ENCODE peak calls at places on chromosomes 4 and X, in four cellular contexts. W is A549, S is breast epithelium, A is body of pancreas. U is an unnamed sample.

GRCh38 chrX:119622356-119623232 is 16.4 kb upstream of the NKRF start:
- DNase-seq in S (no peak), A (peak; percentile 17), W (no peak), U (no peak)

GRCh38 chr4:3287271-3287971 is 5.4 kb upstream of the RGS12 start:
- DNase-seq in S (peak; percentile 24), W (no peak), A (no peak), U (no peak)

GRCh38 chrX:11893933-11894710 is 136.1 kb downstream of the MSL3 start:
- DNase-seq in S (no peak), W (no peak), A (no peak), U (no peak)

GRCh38 chr4:138053601-138054322 is 188.4 kb downstream of the SLC7A11 start:
- DNase-seq in W (peak; percentile 61), A (no peak), S (no peak), U (no peak)

GRCh38 chrX:48648299-48648698 is 35.3 kb upstream of the WAS start:
- DNase-seq in A (peak; percentile 44), S (no peak), W (peak; percentile 53), U (no peak)

GRCh38 chr4:75004755-75005668 is 72.1 kb downstream of the PARM1 start:
- DNase-seq in W (no peak), A (peak; percentile 91), S (no peak), U (no peak)

GRCh38 chr4:147481577-147482109 is 746 bp downstream of the EDNRA start:
- DNase-seq in S (no peak), W (no peak), A (no peak), U (no peak)

GRCh38 chr4:124386648-124387047 is 325.9 kb downstream of the ANKRD50 start:
- DNase-seq in W (no peak), A (no peak), S (no peak), U (no peak)

GRCh38 chrX:110396777-110397176 is 38.1 kb downstream of the RTL9 start:
- DNase-seq in S (no peak), W (no peak), A (no peak), U (no peak)

GRCh38 chr4:38663021-38663800 is 788 bp upstream of the KLF3 start:
- DNase-seq in A (peak; percentile 37), W (peak; percentile 38), S (peak; percentile 55), U (peak; percentile 95)

GRCh38 chrX:47662144-47662657 is 3.2 kb upstream of the UXT start:
- DNase-seq in S (no peak), W (peak; percentile 49), A (peak; percentile 32), U (peak; percentile 55)

GRCh38 chr4:32161382-32161781 is 1441.2 kb downstream of the PCDH7 start:
- DNase-seq in A (no peak), W (no peak), S (no peak), U (no peak)

GRCh38 chr4:56668267-56668666 is 12.8 kb downstream of the HOPX start:
- DNase-seq in A (no peak), W (peak; percentile 6), S (no peak), U (no peak)

GRCh38 chr4:169976951-169977350 is 49.2 kb downstream of the MFAP3L start:
- DNase-seq in S (no peak), A (no peak), W (no peak), U (no peak)

GRCh38 chrX:155997436-155997835 is at the start of gene IL9R:
- DNase-seq in W (no peak), S (no peak), A (no peak), U (no peak)

GRCh38 chr4:5955201-5955821 is 62.4 kb upstream of the CRMP1 start:
- DNase-seq in W (no peak), A (peak; percentile 17), S (no peak), U (no peak)

GRCh38 chrX:40936827-40937226 is 148.4 kb upstream of the USP9X start:
- DNase-seq in S (no peak), W (peak; percentile 26), A (no peak), U (no peak)

GRCh38 chr4:17665346-17665745 is 50.9 kb downstream of the MED28 start:
- DNase-seq in S (no peak), A (no peak), W (no peak), U (no peak)

GRCh38 chrX:137031517-137032377 is 2.0 kb downstream of the GPR101 start:
- DNase-seq in S (no peak), W (peak; percentile 5), A (no peak), U (no peak)

GRCh38 chr4:7107166-7107905 is 39.5 kb upstream of the GRPEL1 start:
- DNase-seq in S (no peak), W (no peak), A (no peak), U (no peak)

GRCh38 chr4:122603156-122603574 is 17.7 kb downstream of the IL21 start:
- DNase-seq in W (no peak), A (no peak), S (no peak), U (no peak)

GRCh38 chr4:163448541-163449203 is 24.9 kb downstream of the TKTL2 start:
- DNase-seq in S (no peak), A (no peak), W (no peak), U (no peak)

GRCh38 chr4:67555447-67555846 is 3.1 kb upstream of the STAP1 start:
- DNase-seq in S (no peak), W (no peak), A (no peak), U (no peak)

GRCh38 chrX:40952855-40953254 is 132.4 kb upstream of the USP9X start:
- DNase-seq in A (peak; percentile 3), S (no peak), W (no peak), U (no peak)

GRCh38 chr4:142404191-142404611 is 441.9 kb downstream of the INPP4B start:
- DNase-seq in A (no peak), W (peak; percentile 54), S (no peak), U (no peak)

GRCh38 chrX:45353462-45353861 is 152.8 kb upstream of the DIPK2B start:
- DNase-seq in W (no peak), A (no peak), S (no peak), U (no peak)

GRCh38 chr4:14867847-14868246 is 134.4 kb upstream of the CPEB2 start:
- DNase-seq in W (no peak), A (no peak), S (no peak), U (no peak)

GRCh38 chr4:112272292-112272691 is 13.4 kb downstream of the TIFA start:
- DNase-seq in W (no peak), A (no peak), S (no peak), U (no peak)

GRCh38 chrX:68807818-68808217 is 21.0 kb upstream of the EFNB1 start:
- DNase-seq in S (no peak), W (peak; percentile 48), A (peak; percentile 30), U (no peak)

GRCh38 chr4:40196724-40197281 is at the start of gene RHOH:
- DNase-seq in S (no peak), A (no peak), W (no peak), U (no peak)

GRCh38 chr4:169282429-169283113 is 11.8 kb upstream of the SH3RF1 start:
- DNase-seq in S (no peak), A (no peak), W (peak; percentile 41), U (no peak)

GRCh38 chrX:43313035-43313434 is 343.1 kb upstream of the MAOA start:
- DNase-seq in A (no peak), W (no peak), S (no peak), U (no peak)
- H3K4me1 ChIP-seq in A (no peaks in the 10 kb centered on the region), W (no peaks in the 10 kb centered on the region), S (no peaks in the 10 kb centered on the region), U (no peaks in the 10 kb centered on the region)

GRCh38 chr4:174018236-174018635 is 265.2 kb downstream of the FBXO8 start:
- DNase-seq in A (no peak), S (no peak), W (no peak), U (no peak)
- H3K4me3 ChIP-seq in A (no peak overlapping the region), S (no peak overlapping the region), W (no peak overlapping the region), U (no peak overlapping the region)

GRCh38 chrX:75155830-75156525 is at the start of gene ABCB7:
- DNase-seq in A (peak; percentile 69), S (no peak), W (peak; percentile 79), U (no peak)
- TF ChIP-seq POLR2A in A (peak; percentile 58), S (no peak), W (peak; percentile 35), U (no peak)

GRCh38 chr4:98641393-98641792 is 17.0 kb downstream of the TSPAN5 start:
- DNase-seq in A (no peak), S (no peak), W (no peak), U (peak; percentile 57)

GRCh38 chr4:98638661-98639060 is 19.8 kb downstream of the TSPAN5 start:
- DNase-seq in S (no peak), W (no peak), A (no peak), U (peak; percentile 55)

GRCh38 chr4:98641906-98642668 is 16.3 kb downstream of the TSPAN5 start:
- DNase-seq in S (no peak), W (no peak), A (no peak), U (no peak)

GRCh38 chr4:98639108-98639507 is 19.3 kb downstream of the TSPAN5 start:
- DNase-seq in W (no peak), S (no peak), A (no peak), U (no peak)

GRCh38 chr4:98639523-98639922 is 18.9 kb downstream of the TSPAN5 start:
- DNase-seq in A (no peak), S (no peak), W (no peak), U (peak; percentile 29)
- H3K4me1 ChIP-seq in A (no peaks in the 10 kb centered on the region), S (no peaks in the 10 kb centered on the region), W (peaks cover 32% of the 10 kb centered on the region), U (no peaks in the 10 kb centered on the region)

DNA sequence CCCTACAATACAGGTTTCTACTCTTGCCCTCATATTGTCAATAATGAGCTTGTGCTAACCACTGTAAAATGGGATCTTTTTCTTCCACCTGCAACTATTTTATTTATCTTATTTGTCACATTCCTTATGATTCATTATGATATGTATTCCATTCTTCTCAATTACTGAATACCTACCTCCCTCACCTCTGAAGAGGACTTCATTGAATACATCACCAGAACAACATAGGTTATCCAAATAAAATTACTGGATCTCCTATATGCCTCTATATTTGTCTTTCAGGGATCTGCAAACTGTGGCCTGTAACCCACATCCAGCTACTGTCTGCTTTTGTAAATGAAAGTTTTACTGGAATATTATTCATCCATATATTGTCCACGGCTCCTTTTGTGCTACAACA is 41.3 kb downstream of the STPG2 start:
- DNase-seq in A (no peak), W (no peak), S (no peak), U (no peak)
- H3K4me3 ChIP-seq in A (no peak overlapping the region), W (no peak overlapping the region), S (no peak overlapping the region), U (no peak overlapping the region)

GRCh38 chr4:10018818-10019438 is 2.4 kb downstream of the SLC2A9 start:
- DNase-seq in A (peak; percentile 96), S (peak; percentile 94), W (peak; percentile 79), U (peak; percentile 98)
- TF ChIP-seq POLR2A in A (peak; percentile 75), S (no peak), W (peak; percentile 5), U (peak; percentile 12)

DNA sequence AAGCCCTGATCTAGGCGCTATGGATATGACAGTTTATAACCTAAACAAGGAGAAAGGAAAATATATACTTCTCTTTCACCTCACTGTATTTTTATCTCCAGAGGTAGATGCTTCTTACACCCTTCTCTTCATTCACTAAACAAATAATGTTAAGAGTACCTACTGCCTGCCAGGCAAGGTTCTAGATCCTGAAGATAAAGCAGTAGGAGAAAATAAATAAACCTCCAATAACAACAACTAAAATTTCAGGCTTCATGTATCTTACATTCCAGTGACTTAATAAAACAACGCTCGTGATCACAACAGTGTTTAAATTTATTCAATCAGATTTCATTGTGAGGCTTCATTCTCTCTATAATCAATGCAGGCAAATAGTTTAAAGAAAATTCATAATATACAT is 20.6 kb downstream of the PDGFC start:
- DNase-seq in W (no peak), A (no peak), S (no peak), U (no peak)
- H3K4me1 ChIP-seq in W (peaks cover 51% of the 10 kb centered on the region), A (peaks cover 60% of the 10 kb centered on the region), S (no peaks in the 10 kb centered on the region), U (peaks cover 71% of the 10 kb centered on the region)

U was measured in esophagus muscularis mucosa.